ENCODE peak calls at places on chromosomes 4 and X, in eight cellular contexts. N is cardiac muscle cell; T is thoracic aorta; F is upper lobe of right lung; B is CD8-positive, alpha-beta T cell; L is heart left ventricle; E is colonic mucosa; Q is tibial nerve. X is an unnamed sample.

GRCh38 chrX:49276671-49277519 is 7.3 kb downstream of the PPP1R3F start:
- DNase-seq in N (no peak), F (no peak), T (no peak), E (no peak), B (no peak), L (no peak), Q (no peak), X (no peak)

GRCh38 chr4:137638934-137639333 is 106.6 kb upstream of the PCDH18 start:
- DNase-seq in F (no peak), T (no peak), B (no peak), Q (no peak), E (no peak), L (no peak), N (no peak), X (no peak)

GRCh38 chr4:107261241-107261874 is 225.2 kb upstream of the DKK2 start:
- DNase-seq in L (no peak), B (no peak), N (no peak), F (no peak), Q (no peak), E (no peak), T (no peak), X (peak; percentile 42)

GRCh38 chr4:41748788-41749445 is 392 bp upstream of the PHOX2B start:
- DNase-seq in B (no peak), F (no peak), Q (no peak), E (no peak), N (no peak), L (no peak), T (no peak), X (no peak)

GRCh38 chrX:37986893-37987292 is 19.5 kb upstream of the SYTL5 start:
- DNase-seq in N (no peak), T (no peak), F (no peak), L (no peak), Q (no peak), E (no peak), B (no peak), X (no peak)

GRCh38 chrX:19902110-19902509 is 14.7 kb upstream of the SH3KBP1 start:
- DNase-seq in L (peak; percentile 36), B (no peak), F (peak; percentile 60), E (no peak), Q (no peak), N (peak; percentile 20), T (no peak), X (no peak)

GRCh38 chr4:46219872-46220271 is 96.0 kb upstream of the GABRG1 start:
- DNase-seq in E (no peak), Q (no peak), T (no peak), L (no peak), N (no peak), B (no peak), F (no peak), X (no peak)

GRCh38 chrX:138711399-138712347 is at the start of gene FGF13:
- DNase-seq in L (peak; percentile 31), B (no peak), F (peak; percentile 49), E (no peak), N (peak; percentile 90), T (no peak), Q (no peak), X (no peak)

GRCh38 chr4:26024079-26024478 is 110.1 kb downstream of the SMIM20 start:
- DNase-seq in E (no peak), N (no peak), Q (no peak), L (no peak), F (no peak), B (no peak), T (no peak), X (no peak)

GRCh38 chr4:140123666-140124377 is 30.2 kb downstream of the MAML3 start:
- DNase-seq in T (no peak), B (no peak), E (no peak), F (no peak), L (no peak), Q (no peak), N (no peak), X (no peak)

GRCh38 chrX:150080497-150080896 is 142.2 kb upstream of the EOLA2 start:
- DNase-seq in L (no peak), E (no peak), B (no peak), N (no peak), F (no peak), T (no peak), Q (no peak), X (no peak)

GRCh38 chr4:5858020-5858769 is 34.7 kb downstream of the CRMP1 start:
- DNase-seq in E (no peak), L (no peak), Q (no peak), N (no peak), T (no peak), B (no peak), F (no peak), X (no peak)

GRCh38 chr4:95124906-95125504 is 367.2 kb downstream of the BMPR1B start:
- DNase-seq in B (no peak), E (peak; percentile 22), F (no peak), Q (no peak), T (no peak), N (peak; percentile 72), L (no peak), X (peak; percentile 66)

GRCh38 chrX:147637190-147637589 is 274.5 kb upstream of the FMR1 start:
- DNase-seq in L (no peak), Q (no peak), N (no peak), E (no peak), B (no peak), F (no peak), T (no peak), X (no peak)

GRCh38 chr4:107863850-107864371 is 39.2 kb downstream of the SGMS2 start:
- DNase-seq in L (peak; percentile 76), T (no peak), E (peak; percentile 74), Q (no peak), B (no peak), F (no peak), N (peak; percentile 54), X (no peak)

GRCh38 chr4:78609580-78609979 is 58.0 kb downstream of the ANXA3 start:
- DNase-seq in Q (no peak), F (no peak), E (no peak), B (no peak), N (no peak), T (no peak), L (no peak), X (no peak)

GRCh38 chrX:1249101-1249887 is 19.3 kb upstream of the CSF2RA start:
- DNase-seq in B (peak; percentile 45), T (no peak), F (peak; percentile 78), E (peak; percentile 36), Q (no peak), N (peak; percentile 82), L (peak; percentile 70), X (no peak)

GRCh38 chr4:106414366-106414765 is 45.8 kb upstream of the GIMD1 start:
- DNase-seq in B (no peak), L (no peak), N (no peak), E (no peak), F (no peak), Q (no peak), T (no peak), X (no peak)

GRCh38 chr4:153467154-153467896 is 1.2 kb downstream of the TMEM131L start:
- DNase-seq in L (peak; percentile 56), T (no peak), F (peak; percentile 91), N (peak; percentile 34), Q (no peak), E (peak; percentile 90), B (no peak), X (no peak)

GRCh38 chr4:185683896-185684295 is 128.1 kb downstream of the SORBS2 start:
- DNase-seq in B (no peak), N (no peak), T (no peak), L (no peak), E (no peak), Q (no peak), F (no peak), X (no peak)

GRCh38 chrX:2464677-2465166 is 36.1 kb downstream of the DHRSX start:
- DNase-seq in E (no peak), B (no peak), N (no peak), Q (no peak), F (no peak), L (no peak), T (no peak), X (no peak)

GRCh38 chr4:109810580-109811387 is 4.8 kb upstream of the GAR1 start:
- DNase-seq in T (no peak), L (no peak), F (no peak), B (no peak), E (peak; percentile 57), Q (no peak), N (no peak), X (no peak)
- H3K36me3 ChIP-seq in T (no peaks in the 10 kb centered on the region), L (no peaks in the 10 kb centered on the region), F (no peaks in the 10 kb centered on the region), B (no peaks in the 10 kb centered on the region), E (no peaks in the 10 kb centered on the region), Q (no peaks in the 10 kb centered on the region), N (no peaks in the 10 kb centered on the region), X (no peaks in the 10 kb centered on the region)

GRCh38 chr4:99058228-99058627 is 30.4 kb downstream of the ADH5 start:
- DNase-seq in E (no peak), F (no peak), N (no peak), B (no peak), Q (no peak), L (peak; percentile 59), T (no peak), X (no peak)
- H3K36me3 ChIP-seq in E (no peaks in the 10 kb centered on the region), F (peaks cover 28% of the 10 kb centered on the region), N (peaks cover 17% of the 10 kb centered on the region), B (peaks cover 5% of the 10 kb centered on the region), Q (no peaks in the 10 kb centered on the region), L (no peaks in the 10 kb centered on the region), T (peaks cover 18% of the 10 kb centered on the region), X (peaks cover 59% of the 10 kb centered on the region)

GRCh38 chrX:131778269-131779218 is 234.7 kb downstream of the OR13H1 start:
- DNase-seq in T (no peak), E (peak; percentile 88), B (no peak), N (no peak), F (no peak), Q (no peak), L (peak; percentile 73), X (no peak)

GRCh38 chrX:131783555-131784338 is 239.4 kb upstream of the STK26 start:
- DNase-seq in B (no peak), N (no peak), L (peak; percentile 72), F (no peak), E (peak; percentile 88), T (no peak), Q (no peak), X (peak; percentile 86)

DNA sequence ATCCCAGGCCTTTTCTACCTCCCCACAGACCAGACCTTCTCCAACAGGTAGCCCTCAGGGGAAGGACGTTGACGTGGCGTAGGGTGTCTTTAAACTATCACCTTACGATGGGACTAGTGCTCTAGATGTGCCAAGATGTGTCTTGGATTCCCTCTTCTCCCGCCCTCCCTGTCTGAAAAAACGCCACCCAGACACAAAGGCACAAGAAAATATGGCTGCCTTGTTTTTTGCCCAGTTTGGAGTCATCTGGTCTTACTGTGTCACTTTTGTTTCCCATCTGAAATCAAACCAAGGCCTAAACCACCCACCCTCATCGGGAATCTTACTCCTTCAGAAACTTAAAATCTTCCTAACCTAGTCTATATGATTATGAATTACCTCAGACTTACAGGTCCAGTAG is 235.4 kb downstream of the OR13H1 start:
- DNase-seq in Q (no peak), T (no peak), B (no peak), F (no peak), L (no peak), E (no peak), N (no peak), X (no peak)
- H3K36me3 ChIP-seq in Q (no peaks in the 10 kb centered on the region), T (no peaks in the 10 kb centered on the region), B (no peaks in the 10 kb centered on the region), F (no peaks in the 10 kb centered on the region), L (no peaks in the 10 kb centered on the region), E (no peaks in the 10 kb centered on the region), N (peaks cover 60% of the 10 kb centered on the region), X (no peaks in the 10 kb centered on the region)

DNA sequence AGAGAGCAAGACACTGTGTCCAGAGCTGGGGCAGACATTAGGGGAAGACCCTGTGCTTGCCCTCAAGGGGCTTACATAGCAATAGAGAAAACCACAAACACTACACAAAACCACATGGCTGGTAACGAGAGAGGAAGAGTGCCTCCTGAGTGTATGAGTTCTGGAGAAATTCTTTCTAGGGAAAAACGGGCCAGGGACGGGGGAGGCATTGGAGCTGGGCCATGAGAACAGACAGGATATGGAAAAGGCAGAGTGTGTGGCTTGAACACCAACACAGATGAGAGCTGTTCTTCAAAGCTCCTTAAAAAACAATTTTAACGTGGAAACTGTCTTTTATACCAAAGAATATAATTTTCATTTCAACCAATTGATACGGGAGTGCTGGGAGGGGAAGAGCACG is 42.7 kb downstream of the RASGEF1B start:
- DNase-seq in Q (no peak), E (no peak), B (no peak), T (no peak), N (no peak), F (no peak), L (no peak), X (no peak)
- H3K36me3 ChIP-seq in Q (no peaks in the 10 kb centered on the region), E (no peaks in the 10 kb centered on the region), B (peaks cover 11% of the 10 kb centered on the region), T (peaks cover under 1% of the 10 kb centered on the region), N (peaks cover 6% of the 10 kb centered on the region), F (peaks cover 87% of the 10 kb centered on the region), L (no peaks in the 10 kb centered on the region), X (peaks cover 84% of the 10 kb centered on the region)